ENCODE peak calls at places on chromosomes 3 and 15, in four cellular contexts. O, F, W and A are unnamed samples.
A peak's percentile ranks its signal among the peaks of the same experiment; 100 is the strongest.

GRCh38 chr3:89320186-89320585 is 212.8 kb downstream of the EPHA3 start:
- DNase-seq in F (no peak), O (no peak), W (no peak), A (no peak)

GRCh38 chr15:68205949-68206539 is 912 bp upstream of the CALML4 start:
- DNase-seq in W (peak; percentile 72), O (peak; percentile 67), F (peak; percentile 62), A (no peak)

GRCh38 chr3:153295906-153296305 is 133.9 kb downstream of the RAP2B start:
- DNase-seq in O (no peak), F (no peak), W (no peak), A (no peak)

GRCh38 chr3:194994551-194994981 is 276.4 kb downstream of the XXYLT1 start:
- DNase-seq in W (no peak), O (no peak), F (no peak), A (no peak)

GRCh38 chr3:14162178-14162577 is 16.2 kb downstream of the XPC start:
- DNase-seq in O (no peak), F (no peak), W (no peak), A (no peak)

GRCh38 chr3:42547401-42547945 is 34.3 kb downstream of the SEC22C start:
- DNase-seq in W (peak; percentile 84), F (peak; percentile 93), O (peak; percentile 82), A (peak; percentile 53)

GRCh38 chr3:121998030-121998580 is 23.9 kb downstream of the ILDR1 start:
- DNase-seq in W (no peak), F (no peak), O (no peak), A (no peak)

GRCh38 chr3:152385761-152386160 is 117.0 kb downstream of the MBNL1 start:
- DNase-seq in O (no peak), W (no peak), F (no peak), A (no peak)

GRCh38 chr15:66906660-66907059 is 158.7 kb upstream of the SMAD3 start:
- DNase-seq in W (no peak), F (no peak), O (no peak), A (no peak)

GRCh38 chr3:42660898-42661297 is 7.4 kb downstream of the ZBTB47 start:
- DNase-seq in F (no peak), O (no peak), W (peak; percentile 60), A (peak; percentile 37)

GRCh38 chr3:76438971-76439370 is 600.9 kb upstream of the ROBO2 start:
- DNase-seq in O (no peak), F (no peak), W (no peak), A (no peak)

GRCh38 chr3:46847744-46848143 is 15.5 kb downstream of the MYL3 start:
- DNase-seq in F (no peak), O (peak; percentile 11), W (no peak), A (no peak)

GRCh38 chr3:129305592-129306091 is 27.0 kb downstream of the HMCES start:
- DNase-seq in F (peak; percentile 93), O (peak; percentile 85), W (peak; percentile 76), A (no peak)

GRCh38 chr15:80576519-80577090 is 118.5 kb upstream of the ABHD17C start:
- DNase-seq in O (no peak), W (no peak), F (no peak), A (no peak)

GRCh38 chr3:27677554-27677953 is 44.6 kb downstream of the EOMES start:
- DNase-seq in O (no peak), W (no peak), F (no peak), A (no peak)

GRCh38 chr3:157081681-157082210 is 78.2 kb downstream of the CCNL1 start:
- DNase-seq in O (peak; percentile 89), F (peak; percentile 72), W (peak; percentile 86), A (peak; percentile 46)

GRCh38 chr15:82543155-82543554 is 2.9 kb upstream of the RPS17 start:
- DNase-seq in F (no peak), O (no peak), W (no peak), A (no peak)

GRCh38 chr3:112092439-112093179 is 6.4 kb downstream of the C3orf52 start:
- DNase-seq in F (no peak), W (no peak), O (no peak), A (no peak)

GRCh38 chr3:109563149-109563548 is 225.8 kb upstream of the DPPA4 start:
- DNase-seq in O (no peak), W (no peak), F (no peak), A (no peak)

GRCh38 chr3:187750041-187750512 is 4.8 kb upstream of the BCL6 start:
- DNase-seq in W (no peak), O (peak; percentile 84), F (peak; percentile 87), A (no peak)

GRCh38 chr15:43517354-43518072 is at the start of gene MAP1A:
- DNase-seq in F (peak; percentile 81), W (peak; percentile 88), O (no peak), A (no peak)

GRCh38 chr3:114454592-114455251 is 160.9 kb downstream of the TIGIT start:
- DNase-seq in F (no peak), O (no peak), W (no peak), A (no peak)

GRCh38 chr3:32575451-32575850 is 4.8 kb upstream of the DYNC1LI1 start:
- DNase-seq in W (no peak), O (no peak), F (no peak), A (no peak)

GRCh38 chr3:119600732-119601131 is 3.0 kb downstream of the PLA1A start:
- DNase-seq in F (peak; percentile 47), O (no peak), W (peak; percentile 9), A (no peak)

GRCh38 chr3:133540896-133541674 is 32.4 kb upstream of the CDV3 start:
- DNase-seq in F (no peak), O (no peak), W (no peak), A (peak; percentile 19)

GRCh38 chr3:12752803-12753202 is 6.3 kb downstream of the TMEM40 start:
- DNase-seq in F (no peak), O (no peak), W (no peak), A (no peak)

GRCh38 chr3:12751548-12751947 is 7.5 kb downstream of the TMEM40 start:
- DNase-seq in O (no peak), F (no peak), W (no peak), A (no peak)

GRCh38 chr3:12752111-12752510 is 6.9 kb downstream of the TMEM40 start:
- DNase-seq in F (no peak), O (no peak), W (no peak), A (no peak)

GRCh38 chr3:12754315-12754714 is 4.7 kb downstream of the TMEM40 start:
- DNase-seq in W (no peak), F (no peak), O (no peak), A (no peak)

GRCh38 chr3:12753275-12754028 is 5.6 kb downstream of the TMEM40 start:
- DNase-seq in F (no peak), W (no peak), O (no peak), A (no peak)
- TF ChIP-seq POLR2AphosphoS5 in F (no peak), W (no peak), O (no peak), A (no peak)

GRCh38 chr15:63054985-63055384 is 12.4 kb downstream of the TPM1 start:
- DNase-seq in F (no peak), O (no peak), W (no peak), A (no peak)
- TF ChIP-seq POLR2AphosphoS5 in F (no peak), O (peak; percentile 26), W (no peak), A (no peak)

GRCh38 chr3:171321241-171321640 is 139.0 kb downstream of the TNIK start:
- DNase-seq in O (no peak), F (no peak), W (no peak), A (no peak)

GRCh38 chr3:171321959-171322358 is 138.2 kb downstream of the TNIK start:
- DNase-seq in O (no peak), F (no peak), W (no peak), A (no peak)

GRCh38 chr3:171323934-171324535 is 136.2 kb downstream of the TNIK start:
- DNase-seq in W (no peak), O (no peak), F (no peak), A (no peak)

GRCh38 chr3:171317133-171317532 is 143.1 kb downstream of the TNIK start:
- DNase-seq in W (peak; percentile 56), O (no peak), F (no peak), A (no peak)

DNA sequence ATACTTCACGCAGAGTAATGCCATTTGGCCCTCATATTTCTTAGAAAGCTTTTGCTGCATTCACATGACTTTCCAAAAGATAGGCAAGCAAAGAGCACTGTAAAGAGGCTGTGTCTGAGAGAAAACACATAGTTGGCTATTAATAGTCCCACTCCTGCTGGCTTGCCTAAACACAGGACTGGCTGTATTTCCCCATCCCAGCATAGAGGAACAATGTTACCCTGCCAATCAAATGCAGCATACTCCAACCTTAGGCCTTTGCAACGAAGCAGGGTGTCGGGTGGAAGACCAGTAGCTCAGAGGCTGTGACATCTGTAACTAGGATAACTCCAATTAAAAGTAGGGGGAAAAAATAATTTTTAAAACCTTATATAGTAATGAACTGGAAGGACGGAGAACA is 139.5 kb downstream of the TNIK start:
- DNase-seq in O (no peak), F (no peak), W (no peak), A (no peak)
- TF ChIP-seq POLR2AphosphoS5 in O (no peak), F (peak; percentile 21), W (no peak), A (no peak)

GRCh38 chr3:38834110-38834509 is 18.1 kb upstream of the SCN10A start:
- DNase-seq in W (peak; percentile 26), O (no peak), F (peak; percentile 53), A (no peak)
- TF ChIP-seq POLR2AphosphoS5 in W (no peak), O (no peak), F (no peak), A (no peak)